ENCODE peak calls at places on chromosome 16, in seven cellular contexts. P is GM12865, W is heart right ventricle, F is IMR-90, M is adrenal gland, I is stomach, Q is endodermal cell. G is an unnamed sample.

GRCh38 chr16:66539628-66540469 is 10.1 kb downstream of the TK2 start:
- DNase-seq in M (no peak), F (no peak), W (no peak), I (no peak), P (peak), Q (no peak), G (no peak)

GRCh38 chr16:66487580-66488235 is 60.6 kb downstream of the BEAN1 start:
- DNase-seq in F (no peak), P (no peak), I (peak), Q (no peak), W (no peak), M (peak), G (peak)

GRCh38 chr16:30104090-30104489 is 8.1 kb upstream of the YPEL3 start:
- DNase-seq in I (no peak), Q (no peak), W (no peak), M (no peak), P (no peak), F (no peak), G (no peak)

GRCh38 chr16:22373662-22374310 is 633 bp downstream of the CDR2 start:
- DNase-seq in Q (peak), W (peak), I (peak), F (no peak), P (peak), M (peak), G (peak)

GRCh38 chr16:47657032-47657431 is 195.9 kb downstream of the PHKB start:
- DNase-seq in F (no peak), P (no peak), Q (no peak), I (no peak), W (no peak), M (no peak), G (no peak)

GRCh38 chr16:83438326-83438725 is 369.5 kb upstream of the HSBP1 start:
- DNase-seq in M (no peak), Q (no peak), W (no peak), I (no peak), P (no peak), F (no peak), G (no peak)

GRCh38 chr16:4200781-4201137 is 41.1 kb downstream of the SRL start:
- DNase-seq in P (no peak), M (no peak), Q (no peak), W (no peak), F (peak), I (no peak), G (no peak)

GRCh38 chr16:83626204-83626603 is 181.6 kb upstream of the HSBP1 start:
- DNase-seq in F (no peak), P (no peak), I (no peak), W (no peak), M (no peak), Q (no peak), G (no peak)

GRCh38 chr16:4570086-4570485 is 13.9 kb downstream of the C16orf96 start:
- DNase-seq in P (peak), F (no peak), W (no peak), Q (no peak), I (no peak), M (no peak), G (peak)

GRCh38 chr16:24988137-24988535 is 27.0 kb downstream of the ARHGAP17 start:
- DNase-seq in I (no peak), P (no peak), M (no peak), W (no peak), Q (no peak), F (peak), G (no peak)

GRCh38 chr16:13919330-13919682 is 648 bp upstream of the ERCC4 start:
- DNase-seq in F (peak), Q (no peak), W (no peak), I (no peak), M (no peak), P (peak), G (peak)

GRCh38 chr16:46853713-46854443 is 22.9 kb upstream of the C16orf87 start:
- DNase-seq in I (peak), Q (peak), F (peak), P (peak), W (peak), M (peak), G (peak)

GRCh38 chr16:79261461-79261860 is 339.1 kb downstream of the MAF start:
- DNase-seq in F (no peak), W (peak), I (peak), M (peak), P (peak), Q (peak), G (no peak)
- TF ChIP-seq CTCF in F (no peak), W (peak), I (no peak), M (peak), P (peak), Q (peak), G (no peak)

GRCh38 chr16:28930652-28931051 is 1.1 kb upstream of the CD19 start:
- DNase-seq in I (no peak), Q (no peak), F (no peak), P (peak), M (no peak), W (no peak), G (no peak)
- H3K4me3 ChIP-seq in I (no peak), Q (no peak), F (no peak), P (peak), M (no peak), W (no peak), G (no peak)

DNA sequence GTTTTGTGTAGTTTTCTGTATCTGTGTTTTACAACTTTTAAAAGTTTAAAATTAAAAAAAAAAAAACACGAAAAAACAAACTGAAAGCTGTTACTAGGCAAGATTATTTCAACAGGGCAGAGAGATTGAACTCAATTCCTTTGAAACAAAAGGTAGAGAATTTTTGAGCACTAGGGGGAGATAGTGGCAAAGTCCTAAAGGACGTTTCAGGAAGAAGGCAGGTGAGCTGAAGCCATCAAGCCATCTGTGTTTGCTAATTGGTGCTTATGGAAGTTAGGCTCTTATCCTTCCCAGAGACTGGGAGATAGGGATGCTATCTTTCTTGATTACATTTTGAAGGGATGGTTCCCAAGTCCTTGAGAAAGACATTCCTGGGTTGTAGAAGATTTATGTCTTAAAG is 70.6 kb upstream of the CLEC3A start:
- DNase-seq in W (no peak), M (no peak), Q (peak), P (peak), F (no peak), I (no peak), G (no peak)
- TF ChIP-seq CTCF in W (peak), M (peak), Q (peak), P (peak), F (no peak), I (no peak), G (peak)

DNA sequence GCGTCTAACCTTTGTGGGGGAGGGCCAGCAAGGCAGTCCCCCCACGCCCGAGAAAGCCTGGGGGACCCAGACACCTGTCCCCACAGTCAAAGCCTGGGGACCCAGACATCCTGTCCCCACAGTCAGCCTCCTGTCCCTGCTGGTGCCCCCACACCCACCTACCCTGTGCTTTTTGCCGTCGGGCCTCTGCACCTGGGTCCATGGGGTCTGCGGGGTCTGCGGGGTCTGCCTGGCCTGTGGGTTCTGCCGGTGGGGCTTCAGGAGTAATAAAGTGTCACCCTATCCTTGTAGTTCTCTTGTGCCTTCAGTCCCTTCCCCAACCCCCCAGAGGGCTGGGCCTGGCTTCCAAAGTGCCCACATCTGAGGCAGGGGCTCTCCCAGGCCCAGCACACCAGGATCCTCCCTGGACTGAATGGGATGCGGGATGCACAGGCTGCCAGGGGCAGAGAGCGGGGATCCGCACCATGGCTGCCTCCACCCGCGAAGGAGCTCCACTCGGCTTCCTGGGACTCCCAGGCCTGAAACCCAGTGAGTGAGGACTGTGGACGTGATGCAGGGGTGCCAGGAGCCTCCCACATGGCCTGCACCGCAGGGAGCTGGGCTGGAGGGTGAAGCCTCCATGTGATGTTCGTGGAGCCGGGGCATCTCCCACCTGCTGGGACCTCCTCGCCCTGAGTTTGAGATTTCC is 16.3 kb upstream of the DPEP1 start:
- DNase-seq in F (no peak), W (no peak), Q (no peak), P (no peak), I (no peak), M (no peak), G (no peak)
- H3K4me3 ChIP-seq in F (no peak), W (no peak), Q (no peak), P (no peak), I (no peak), M (no peak), G (no peak)

GRCh38 chr16:69707920-69708683 is 18.3 kb downstream of the NQO1 start:
- DNase-seq in I (no peak), W (no peak), P (no peak), Q (peak), F (no peak), M (no peak), G (no peak)

GRCh38 chr16:69711115-69711740 is 15.1 kb downstream of the NQO1 start:
- DNase-seq in W (no peak), I (peak), F (peak), Q (no peak), P (no peak), M (peak), G (peak)

GRCh38 chr16:69712277-69712676 is 14.1 kb downstream of the NQO1 start:
- DNase-seq in W (no peak), P (no peak), M (no peak), F (no peak), I (no peak), Q (no peak), G (no peak)

GRCh38 chr16:69706975-69707340 is 19.4 kb downstream of the NQO1 start:
- DNase-seq in F (no peak), Q (peak), M (no peak), I (no peak), W (no peak), P (no peak), G (no peak)

GRCh38 chr16:69709456-69710084 is 16.8 kb downstream of the NQO1 start:
- DNase-seq in W (no peak), P (peak), M (no peak), Q (no peak), F (peak), I (no peak), G (peak)
- TF ChIP-seq CTCF in W (peak), P (peak), M (peak), Q (peak), F (peak), I (no peak), G (peak)

G was measured in foreskin fibroblast.